ENCODE peak calls at places on chromosome 4, in ten cellular contexts. Y, K, E, T, D, M, Q, H, R and C are unnamed samples.

GRCh38 chr4:168183717-168184571 is 91.6 kb downstream of the ANXA10 start:
- DNase-seq in Y (no peak), K (no peak), E (no peak), T (no peak), D (no peak), M (peak; percentile 27), Q (no peak), H (peak; percentile 63), R (peak; percentile 49), C (no peak)

GRCh38 chr4:171186700-171187099 is 626.5 kb upstream of the GALNTL6 start:
- DNase-seq in Y (no peak), K (no peak), E (no peak), T (no peak), D (no peak), M (no peak), Q (peak; percentile 39), H (no peak), R (peak; percentile 27), C (no peak)

GRCh38 chr4:163556650-163557391 is 62.3 kb downstream of the TMA16 start:
- DNase-seq in Y (no peak), K (no peak), E (no peak), T (no peak), D (no peak), M (no peak), Q (no peak), H (no peak), R (no peak), C (no peak)

GRCh38 chr4:128542047-128542446 is 254.4 kb upstream of the PGRMC2 start:
- DNase-seq in Y (no peak), K (no peak), E (no peak), T (no peak), D (no peak), M (no peak), Q (no peak), H (no peak), R (no peak), C (no peak)

GRCh38 chr4:90002406-90003040 is 107.9 kb downstream of the MMRN1 start:
- DNase-seq in Y (no peak), K (no peak), E (no peak), T (no peak), D (no peak), M (no peak), Q (no peak), H (no peak), R (no peak), C (no peak)

GRCh38 chr4:92580816-92581215 is 277.1 kb downstream of the GRID2 start:
- DNase-seq in Y (no peak), K (no peak), E (no peak), T (no peak), D (no peak), M (no peak), Q (no peak), H (no peak), R (no peak), C (no peak)

GRCh38 chr4:153095448-153096204 is 108.6 kb upstream of the TRIM2 start:
- DNase-seq in Y (no peak), K (no peak), E (no peak), T (no peak), D (no peak), M (no peak), Q (no peak), H (no peak), R (no peak), C (no peak)

GRCh38 chr4:138761638-138762205 is 253.9 kb upstream of the NOCT start:
- DNase-seq in Y (no peak), K (no peak), E (no peak), T (no peak), D (no peak), M (no peak), Q (no peak), H (no peak), R (no peak), C (no peak)

GRCh38 chr4:85381968-85382367 is 93.0 kb upstream of the ARHGAP24 start:
- DNase-seq in Y (no peak), K (no peak), E (no peak), T (no peak), D (no peak), M (no peak), Q (no peak), H (no peak), R (no peak), C (no peak)

GRCh38 chr4:147570616-147571015 is 46.6 kb upstream of the TMEM184C start:
- DNase-seq in Y (no peak), K (no peak), E (no peak), T (no peak), D (no peak), M (peak; percentile 64), Q (no peak), H (peak; percentile 63), R (no peak), C (no peak)

GRCh38 chr4:172202480-172203076 is 389.4 kb downstream of the GALNTL6 start:
- DNase-seq in Y (no peak), K (no peak), E (no peak), T (no peak), D (no peak), M (peak; percentile 40), Q (peak; percentile 36), H (peak; percentile 18), R (peak; percentile 67), C (peak; percentile 0)

GRCh38 chr4:109027016-109027500 is 264.2 kb upstream of the ETNPPL start:
- DNase-seq in Y (no peak), K (no peak), E (no peak), T (no peak), D (no peak), M (no peak), Q (no peak), H (no peak), R (no peak), C (no peak)

GRCh38 chr4:37928896-37929537 is 31.2 kb upstream of the PTTG2 start:
- DNase-seq in Y (no peak), K (no peak), E (no peak), T (no peak), D (no peak), M (no peak), Q (no peak), H (no peak), R (no peak), C (no peak)

GRCh38 chr4:87390931-87391782 is at the start of gene HSD17B11:
- DNase-seq in Y (peak; percentile 93), K (peak; percentile 91), E (peak; percentile 95), T (peak; percentile 91), D (peak; percentile 95), M (peak; percentile 80), Q (peak; percentile 63), H (peak; percentile 97), R (peak; percentile 93), C (peak; percentile 87)
- TF ChIP-seq CTCF in Y (peak; percentile 23), K (no peak), E (peak; percentile 22), T (no peak), D (no peak), M (peak; percentile 27), Q (no peak), H (peak; percentile 11), R (no peak), C (no peak)

DNA sequence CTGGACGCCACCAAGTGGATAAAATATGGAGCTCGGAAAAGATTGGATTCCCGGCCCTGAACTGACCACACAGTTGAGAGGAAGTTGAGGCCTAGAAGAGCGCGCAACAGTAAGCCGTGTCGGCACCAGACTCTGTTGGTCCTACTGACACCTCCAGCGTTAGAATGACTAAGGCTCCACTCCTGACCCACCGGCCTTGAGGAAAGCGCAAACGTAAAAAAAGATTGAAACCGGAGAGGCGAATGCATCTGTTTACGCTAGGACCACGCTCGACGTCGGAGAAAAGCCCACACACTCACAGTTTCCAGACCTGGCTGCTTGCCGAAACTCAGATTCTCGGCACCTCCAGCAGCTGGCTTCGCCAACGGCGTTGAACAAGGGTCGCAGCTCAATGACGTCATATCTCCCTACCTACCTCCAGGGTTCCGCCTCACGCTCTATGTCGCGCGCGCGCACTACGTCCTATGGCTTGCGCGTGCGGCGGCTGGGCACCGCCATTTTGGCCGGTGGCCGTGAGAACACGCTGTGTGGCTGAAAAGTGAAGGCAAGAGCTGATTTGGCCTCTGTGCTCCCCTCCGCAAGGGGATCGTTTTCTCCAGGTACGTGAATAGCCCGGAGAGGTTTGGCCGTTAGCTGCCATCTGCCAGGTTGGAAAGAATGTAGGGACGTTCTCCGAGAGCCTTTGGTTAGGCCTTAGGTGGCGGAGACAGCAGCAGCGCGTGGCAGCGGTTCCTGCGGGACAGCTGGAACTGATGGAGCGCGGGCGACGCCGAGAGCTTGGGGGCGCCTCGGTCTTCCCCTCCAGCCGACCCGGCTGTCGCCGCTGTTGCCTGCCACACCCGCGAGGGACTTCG is at the start of the genes ABCE1 and ANAPC10:
- DNase-seq in Y (peak; percentile 98), K (peak; percentile 96), E (peak; percentile 97), T (peak; percentile 95), D (peak; percentile 96), M (peak; percentile 98), Q (peak; percentile 98), H (peak; percentile 99), R (peak; percentile 100), C (peak; percentile 97)
- TF ChIP-seq CTCF in Y (peak; percentile 30), K (no peak), E (no peak), T (peak; percentile 28), D (no peak), M (peak; percentile 54), Q (peak; percentile 13), H (peak; percentile 32), R (no peak), C (peak; percentile 45)

DNA sequence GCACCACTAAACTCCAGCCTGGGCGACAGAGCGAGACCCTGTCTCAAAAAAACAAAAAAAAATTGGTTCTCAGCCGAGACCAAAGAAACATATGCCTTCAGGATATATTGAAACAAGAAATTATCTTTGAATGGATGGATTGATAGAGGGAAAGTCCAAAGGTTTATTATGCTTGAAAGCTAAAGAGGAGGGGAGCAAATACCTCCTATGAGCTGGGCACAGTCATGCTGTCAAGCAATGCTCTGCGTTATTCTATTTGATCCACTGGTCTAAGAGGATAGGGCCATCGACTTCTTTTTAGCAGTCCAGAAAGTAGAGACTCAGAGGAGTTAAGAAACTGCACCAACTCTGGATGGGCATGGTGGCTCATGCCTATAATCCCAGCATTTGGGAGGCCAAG is 85.9 kb upstream of the SLC34A2 start:
- DNase-seq in Y (no peak), K (no peak), E (no peak), T (no peak), D (no peak), M (no peak), Q (no peak), H (no peak), R (no peak), C (no peak)
- TF ChIP-seq CTCF in Y (no peak), K (no peak), E (no peak), T (no peak), D (no peak), M (no peak), Q (no peak), H (no peak), R (no peak), C (no peak)

DNA sequence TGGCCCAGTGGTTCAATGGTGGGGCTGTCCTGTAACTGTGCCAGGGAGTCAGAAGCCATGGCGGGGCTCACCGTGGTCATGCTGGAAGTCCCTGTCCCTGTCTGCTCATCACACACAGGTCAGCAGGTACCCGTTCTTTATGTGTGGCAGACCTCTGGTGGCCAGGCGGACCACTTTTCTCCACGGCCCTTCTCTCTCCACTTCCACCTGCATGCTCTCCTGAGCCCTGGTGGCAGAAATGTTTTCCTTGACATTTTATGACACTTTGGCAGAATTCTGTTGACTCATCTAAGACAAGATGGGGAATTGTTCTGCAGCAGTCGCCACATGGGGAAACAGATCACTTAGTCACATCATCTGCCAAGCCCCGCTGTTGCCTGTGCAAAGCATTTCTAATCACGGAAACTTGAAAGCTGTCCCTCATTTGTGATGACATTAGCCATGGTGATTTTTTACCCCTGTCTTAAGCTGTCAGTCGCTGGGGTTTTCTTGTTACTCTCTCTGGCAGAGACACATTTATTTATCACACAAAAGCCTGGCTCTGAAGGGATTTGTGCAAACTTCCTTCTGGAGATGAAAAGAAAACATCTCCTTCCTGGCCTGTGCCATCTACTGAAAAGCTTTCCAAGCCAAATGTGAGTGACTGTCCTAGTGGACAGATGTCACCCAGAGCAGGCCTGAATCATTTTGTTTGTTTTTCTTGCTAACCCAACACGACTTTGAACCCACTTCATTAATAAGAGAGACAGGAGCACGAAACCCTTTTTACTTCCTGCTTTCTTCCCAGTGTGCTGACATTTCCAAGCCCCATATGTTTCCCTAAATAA is 38.8 kb upstream of the STIM2 start:
- DNase-seq in Y (no peak), K (no peak), E (no peak), T (no peak), D (no peak), M (no peak), Q (no peak), H (no peak), R (no peak), C (no peak)
- TF ChIP-seq CTCF in Y (no peak), K (no peak), E (no peak), T (no peak), D (no peak), M (no peak), Q (peak; percentile 4), H (no peak), R (peak; percentile 8), C (peak; percentile 11)